ENCODE peak calls at places on chromosomes 12 and 14, in eight cellular contexts. H is upper lobe of left lung, B is body of pancreas, O is heart left ventricle, K is sigmoid colon, E is transverse colon, P is GM12878, F is ovary. X is an unnamed sample.

GRCh38 chr12:49974231-49974675 is 1.5 kb downstream of the AQP6 start:
- DNase-seq in H (peak), B (peak), O (peak), K (peak), E (peak), P (no peak), F (peak), X (peak)

GRCh38 chr12:45667761-45668160 is 61.7 kb upstream of the ARID2 start:
- DNase-seq in H (no peak), B (no peak), O (no peak), K (no peak), E (no peak), P (no peak), F (no peak), X (no peak)

GRCh38 chr12:44873898-44874297 is 2.2 kb downstream of the NELL2 start:
- DNase-seq in H (no peak), B (no peak), O (no peak), K (no peak), E (no peak), P (no peak), F (no peak), X (no peak)

GRCh38 chr12:49432616-49433015 is 65.4 kb downstream of the SPATS2 start:
- DNase-seq in H (no peak), B (no peak), O (no peak), K (no peak), E (no peak), P (no peak), F (no peak), X (no peak)

GRCh38 chr14:51448831-51449665 is 202.7 kb upstream of the FRMD6 start:
- DNase-seq in H (no peak), B (peak), O (peak), K (no peak), E (no peak), P (no peak), F (no peak), X (no peak)

GRCh38 chr12:14239350-14239934 is 126.0 kb upstream of the ATF7IP start:
- DNase-seq in H (peak), B (peak), O (no peak), K (no peak), E (no peak), P (peak), F (no peak), X (no peak)

GRCh38 chr14:100733152-100733850 is 6.6 kb downstream of the DLK1 start:
- DNase-seq in H (no peak), B (no peak), O (no peak), K (peak), E (no peak), P (no peak), F (no peak), X (no peak)

GRCh38 chr14:81449576-81449975 is 49.5 kb upstream of the STON2 start:
- DNase-seq in H (no peak), B (no peak), O (no peak), K (peak), E (no peak), P (no peak), F (no peak), X (no peak)

GRCh38 chr12:51868821-51869489 is 18.9 kb upstream of the ANKRD33 start:
- DNase-seq in H (no peak), B (no peak), O (no peak), K (no peak), E (no peak), P (no peak), F (peak), X (no peak)

GRCh38 chr14:94923771-94924170 is 153.9 kb upstream of the GSC start:
- DNase-seq in H (no peak), B (no peak), O (no peak), K (no peak), E (no peak), P (no peak), F (no peak), X (no peak)

GRCh38 chr12:76226397-76226796 is 121.8 kb downstream of the BBS10 start:
- DNase-seq in H (no peak), B (no peak), O (no peak), K (no peak), E (no peak), P (no peak), F (no peak), X (no peak)

GRCh38 chr14:47691829-47692228 is 16.4 kb upstream of the MDGA2 start:
- DNase-seq in H (no peak), B (no peak), O (no peak), K (no peak), E (no peak), P (no peak), F (no peak), X (no peak)

GRCh38 chr12:75725505-75726120 is 214.2 kb upstream of the KRR1 start:
- DNase-seq in H (no peak), B (no peak), O (no peak), K (no peak), E (no peak), P (no peak), F (no peak), X (no peak)

GRCh38 chr12:64390275-64390851 is at the start of gene C12orf56:
- DNase-seq in H (peak), B (peak), O (no peak), K (no peak), E (peak), P (no peak), F (no peak), X (peak)

GRCh38 chr14:62692490-62693106 is 352.7 kb downstream of the KCNH5 start:
- DNase-seq in H (no peak), B (no peak), O (no peak), K (no peak), E (no peak), P (no peak), F (no peak), X (no peak)

GRCh38 chr14:55921516-55921915 is 196.7 kb upstream of the PELI2 start:
- DNase-seq in H (no peak), B (no peak), O (no peak), K (no peak), E (no peak), P (no peak), F (no peak), X (no peak)

GRCh38 chr12:114400925-114401324 is 5.0 kb downstream of the TBX5 start:
- DNase-seq in H (no peak), B (no peak), O (peak), K (peak), E (no peak), P (no peak), F (no peak), X (no peak)

GRCh38 chr14:23555533-23555881 is 564 bp upstream of the THTPA start:
- DNase-seq in H (no peak), B (no peak), O (no peak), K (no peak), E (no peak), P (no peak), F (no peak), X (no peak)

GRCh38 chr14:95513261-95513660 is 3.2 kb downstream of the SYNE3 start:
- DNase-seq in H (peak), B (no peak), O (no peak), K (no peak), E (no peak), P (no peak), F (peak), X (no peak)

GRCh38 chr12:8948711-8949524 is 527 bp downstream of the M6PR start:
- DNase-seq in H (peak), B (no peak), O (no peak), K (no peak), E (peak), P (no peak), F (peak), X (no peak)

GRCh38 chr12:24767016-24767415 is 181.9 kb downstream of the BCAT1 start:
- DNase-seq in H (no peak), B (no peak), O (no peak), K (no peak), E (no peak), P (no peak), F (no peak), X (no peak)

GRCh38 chr12:23423097-23423687 is 526.3 kb downstream of the SOX5 start:
- DNase-seq in H (no peak), B (no peak), O (no peak), K (no peak), E (no peak), P (no peak), F (no peak), X (no peak)

GRCh38 chr14:21070610-21071224 is 613 bp downstream of the ARHGEF40 start:
- DNase-seq in H (peak), B (peak), O (peak), K (no peak), E (peak), P (no peak), F (peak), X (no peak)

GRCh38 chr12:116432321-116432750 is 126.8 kb upstream of the MAP1LC3B2 start:
- DNase-seq in H (peak), B (peak), O (no peak), K (peak), E (no peak), P (no peak), F (no peak), X (no peak)

GRCh38 chr12:28351414-28351813 is 161.2 kb downstream of the CCDC91 start:
- DNase-seq in H (no peak), B (no peak), O (no peak), K (no peak), E (no peak), P (no peak), F (no peak), X (no peak)

DNA sequence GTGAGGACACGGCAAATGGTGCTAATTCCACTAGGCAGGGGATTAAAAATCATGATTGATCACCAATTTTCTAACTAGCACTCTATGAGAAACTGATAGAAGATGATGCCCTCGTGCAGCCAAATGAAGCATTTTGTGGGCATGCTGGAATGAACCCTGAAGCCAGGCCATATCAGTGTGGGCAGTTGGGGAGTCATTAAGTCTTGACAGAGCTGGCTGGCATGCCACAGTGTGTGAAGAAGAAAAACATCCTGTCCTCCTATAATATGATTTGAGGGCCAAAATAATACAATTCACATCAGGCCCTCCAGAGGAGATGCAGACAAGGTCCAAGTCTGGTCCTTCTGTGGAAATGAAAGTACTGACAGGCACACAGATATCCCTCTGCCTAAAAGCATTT is 107.1 kb downstream of the TMTC1 start:
- DNase-seq in H (no peak), B (no peak), O (no peak), K (no peak), E (no peak), P (no peak), F (no peak), X (no peak)
- TF ChIP-seq POLR2A in H (no peak), B (no peak), O (no peak), K (no peak), E (no peak), P (no peak), F (no peak), X (no peak)

GRCh38 chr14:35385042-35385839 is 19.3 kb downstream of the NFKBIA start:
- DNase-seq in H (no peak), B (peak), O (peak), K (peak), E (peak), P (no peak), F (peak), X (no peak)
- TF ChIP-seq POLR2A in H (no peak), B (no peak), O (peak), K (no peak), E (peak), P (no peak), F (no peak), X (no peak)

GRCh38 chr12:70824511-70824910 is 96.0 kb downstream of the PTPRR start:
- DNase-seq in H (no peak), B (no peak), O (no peak), K (no peak), E (no peak), P (no peak), F (no peak), X (no peak)

GRCh38 chr12:70828391-70828790 is 92.1 kb downstream of the PTPRR start:
- DNase-seq in H (no peak), B (no peak), O (no peak), K (no peak), E (no peak), P (no peak), F (no peak), X (no peak)

GRCh38 chr12:70829070-70829469 is 91.5 kb downstream of the PTPRR start:
- DNase-seq in H (no peak), B (no peak), O (no peak), K (no peak), E (no peak), P (no peak), F (no peak), X (no peak)

GRCh38 chr12:70823182-70823976 is 97.2 kb downstream of the PTPRR start:
- DNase-seq in H (no peak), B (no peak), O (no peak), K (no peak), E (no peak), P (no peak), F (no peak), X (no peak)

DNA sequence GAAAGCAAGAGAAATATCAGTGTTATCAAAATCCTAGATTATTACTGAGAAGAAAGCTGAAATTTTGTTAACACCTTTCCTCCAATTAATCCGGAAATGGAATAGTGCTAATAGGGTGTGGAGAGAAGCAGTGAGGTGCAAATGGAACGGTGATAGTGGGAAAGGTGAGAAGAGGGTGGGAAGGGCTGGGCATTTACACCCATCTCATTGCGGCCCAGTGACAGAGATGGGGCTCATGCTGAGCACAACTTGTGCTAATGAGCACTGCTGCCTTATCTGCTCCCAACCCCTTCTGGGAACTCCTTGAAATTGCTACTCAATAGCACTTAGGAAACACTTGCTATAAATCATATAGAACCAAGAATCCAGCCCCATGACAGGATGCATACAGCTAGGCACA is 94.4 kb downstream of the PTPRR start:
- DNase-seq in H (no peak), B (no peak), O (no peak), K (no peak), E (no peak), P (no peak), F (no peak), X (no peak)
- TF ChIP-seq POLR2A in H (no peak), B (no peak), O (no peak), K (no peak), E (no peak), P (no peak), F (no peak), X (no peak)

GRCh38 chr14:60346706-60347105 is 97.7 kb downstream of the PPM1A start:
- DNase-seq in H (no peak), B (peak), O (no peak), K (no peak), E (no peak), P (no peak), F (no peak), X (no peak)

GRCh38 chr14:60349663-60350365 is 100.8 kb downstream of the PPM1A start:
- DNase-seq in H (no peak), B (peak), O (peak), K (no peak), E (peak), P (no peak), F (peak), X (no peak)

GRCh38 chr14:60343571-60344071 is 94.6 kb downstream of the PPM1A start:
- DNase-seq in H (no peak), B (no peak), O (no peak), K (no peak), E (no peak), P (no peak), F (no peak), X (no peak)

GRCh38 chr14:60348211-60348610 is 99.2 kb downstream of the PPM1A start:
- DNase-seq in H (no peak), B (peak), O (no peak), K (no peak), E (no peak), P (no peak), F (no peak), X (no peak)

GRCh38 chr14:60344751-60345150 is 95.7 kb downstream of the PPM1A start:
- DNase-seq in H (no peak), B (no peak), O (no peak), K (no peak), E (no peak), P (no peak), F (no peak), X (no peak)
- TF ChIP-seq POLR2A in H (no peak), B (no peak), O (no peak), K (no peak), E (no peak), P (no peak), F (no peak), X (no peak)

GRCh38 chr14:60575008-60575407 is 66.1 kb downstream of the SIX6 start:
- DNase-seq in H (no peak), B (no peak), O (no peak), K (no peak), E (no peak), P (no peak), F (no peak), X (no peak)
- TF ChIP-seq POLR2A in H (no peak), B (no peak), O (no peak), K (no peak), E (no peak), P (no peak), F (no peak), X (no peak)

GRCh38 chr12:124939428-124940142 is 25.1 kb upstream of the UBC start:
- DNase-seq in H (peak), B (peak), O (peak), K (peak), E (peak), P (peak), F (peak), X (peak)

GRCh38 chr12:124940393-124941169 is 26.1 kb upstream of the UBC start:
- DNase-seq in H (peak), B (peak), O (peak), K (peak), E (peak), P (peak), F (peak), X (peak)

GRCh38 chr12:124938066-124938465 is 23.6 kb upstream of the UBC start:
- DNase-seq in H (no peak), B (no peak), O (no peak), K (no peak), E (no peak), P (peak), F (no peak), X (no peak)

GRCh38 chr12:124940143-124940392 is 25.6 kb upstream of the UBC start:
- DNase-seq in H (no peak), B (no peak), O (no peak), K (no peak), E (no peak), P (no peak), F (no peak), X (no peak)

GRCh38 chr12:124938606-124939427 is 24.4 kb upstream of the UBC start:
- DNase-seq in H (peak), B (peak), O (peak), K (peak), E (peak), P (peak), F (peak), X (peak)
- TF ChIP-seq POLR2A in H (peak), B (no peak), O (no peak), K (no peak), E (peak), P (no peak), F (peak), X (no peak)